ENCODE peak calls at places on chromosome 4, in seven cellular contexts. One of them, this sample, is unnamed.

GRCh38 chr4:173074501-173074946 is 94.1 kb upstream of the GALNT7 start:
- DNase-seq in activated T-cell treated with anti-CD3 and anti-CD28 coated beads for 1 hour: no peak
- DNase-seq in COR-L47: peak; percentile 45
- DNase-seq in effector memory CD8-positive, alpha-beta T cell: no peak
- DNase-seq in caudate nucleus: no peak
- DNase-seq in NCI-H1417: no peak
- DNase-seq in naive thymus-derived CD4-positive, alpha-beta T cell: no peak
- DNase-seq in this sample: no peak

GRCh38 chr4:680931-681645 is 6.7 kb downstream of the MYL5 start:
- DNase-seq in caudate nucleus: no peak
- DNase-seq in naive thymus-derived CD4-positive, alpha-beta T cell: no peak
- DNase-seq in activated T-cell treated with anti-CD3 and anti-CD28 coated beads for 1 hour: no peak
- DNase-seq in NCI-H1417: no peak
- DNase-seq in effector memory CD8-positive, alpha-beta T cell: peak; percentile 47
- DNase-seq in COR-L47: no peak
- DNase-seq in this sample: no peak

GRCh38 chr4:175339100-175339707 is 421.0 kb downstream of the ADAM29 start:
- DNase-seq in caudate nucleus: no peak
- DNase-seq in COR-L47: no peak
- DNase-seq in effector memory CD8-positive, alpha-beta T cell: no peak
- DNase-seq in naive thymus-derived CD4-positive, alpha-beta T cell: no peak
- DNase-seq in activated T-cell treated with anti-CD3 and anti-CD28 coated beads for 1 hour: no peak
- DNase-seq in NCI-H1417: no peak
- DNase-seq in this sample: no peak

GRCh38 chr4:178068136-178068535 is 625.9 kb upstream of the AGA start:
- DNase-seq in effector memory CD8-positive, alpha-beta T cell: no peak
- DNase-seq in activated T-cell treated with anti-CD3 and anti-CD28 coated beads for 1 hour: no peak
- DNase-seq in COR-L47: no peak
- DNase-seq in naive thymus-derived CD4-positive, alpha-beta T cell: no peak
- DNase-seq in caudate nucleus: no peak
- DNase-seq in NCI-H1417: no peak
- DNase-seq in this sample: no peak

GRCh38 chr4:56123051-56123450 is 174.3 kb downstream of the CEP135 start:
- DNase-seq in COR-L47: no peak
- DNase-seq in naive thymus-derived CD4-positive, alpha-beta T cell: no peak
- DNase-seq in caudate nucleus: no peak
- DNase-seq in effector memory CD8-positive, alpha-beta T cell: no peak
- DNase-seq in activated T-cell treated with anti-CD3 and anti-CD28 coated beads for 1 hour: no peak
- DNase-seq in NCI-H1417: no peak
- DNase-seq in this sample: no peak

GRCh38 chr4:157080605-157081004 is 4.7 kb downstream of the GLRB start:
- DNase-seq in caudate nucleus: no peak
- DNase-seq in NCI-H1417: no peak
- DNase-seq in activated T-cell treated with anti-CD3 and anti-CD28 coated beads for 1 hour: no peak
- DNase-seq in effector memory CD8-positive, alpha-beta T cell: no peak
- DNase-seq in COR-L47: no peak
- DNase-seq in naive thymus-derived CD4-positive, alpha-beta T cell: no peak
- DNase-seq in this sample: no peak

GRCh38 chr4:57064811-57065711 is 45.1 kb downstream of the IGFBP7 start:
- DNase-seq in effector memory CD8-positive, alpha-beta T cell: no peak
- DNase-seq in activated T-cell treated with anti-CD3 and anti-CD28 coated beads for 1 hour: no peak
- DNase-seq in COR-L47: no peak
- DNase-seq in naive thymus-derived CD4-positive, alpha-beta T cell: no peak
- DNase-seq in caudate nucleus: no peak
- DNase-seq in NCI-H1417: no peak
- DNase-seq in this sample: no peak

GRCh38 chr4:76108467-76109181 is 34.1 kb downstream of the ART3 start:
- DNase-seq in effector memory CD8-positive, alpha-beta T cell: no peak
- DNase-seq in NCI-H1417: no peak
- DNase-seq in activated T-cell treated with anti-CD3 and anti-CD28 coated beads for 1 hour: no peak
- DNase-seq in naive thymus-derived CD4-positive, alpha-beta T cell: no peak
- DNase-seq in COR-L47: no peak
- DNase-seq in caudate nucleus: no peak
- DNase-seq in this sample: no peak

GRCh38 chr4:169185133-169185956 is 85.4 kb downstream of the SH3RF1 start:
- DNase-seq in NCI-H1417: no peak
- DNase-seq in activated T-cell treated with anti-CD3 and anti-CD28 coated beads for 1 hour: no peak
- DNase-seq in effector memory CD8-positive, alpha-beta T cell: no peak
- DNase-seq in caudate nucleus: no peak
- DNase-seq in COR-L47: no peak
- DNase-seq in naive thymus-derived CD4-positive, alpha-beta T cell: no peak
- DNase-seq in this sample: no peak

GRCh38 chr4:146957252-146957651 is 11.6 kb upstream of the TTC29 start:
- DNase-seq in caudate nucleus: no peak
- DNase-seq in NCI-H1417: no peak
- DNase-seq in naive thymus-derived CD4-positive, alpha-beta T cell: no peak
- DNase-seq in COR-L47: no peak
- DNase-seq in effector memory CD8-positive, alpha-beta T cell: no peak
- DNase-seq in activated T-cell treated with anti-CD3 and anti-CD28 coated beads for 1 hour: no peak
- DNase-seq in this sample: no peak

GRCh38 chr4:15711762-15712161 is 8.9 kb downstream of the BST1 start:
- DNase-seq in naive thymus-derived CD4-positive, alpha-beta T cell: no peak
- DNase-seq in COR-L47: no peak
- DNase-seq in caudate nucleus: no peak
- DNase-seq in NCI-H1417: no peak
- DNase-seq in effector memory CD8-positive, alpha-beta T cell: no peak
- DNase-seq in activated T-cell treated with anti-CD3 and anti-CD28 coated beads for 1 hour: no peak
- DNase-seq in this sample: no peak

GRCh38 chr4:137519406-137519805 is 12.9 kb downstream of the PCDH18 start:
- DNase-seq in activated T-cell treated with anti-CD3 and anti-CD28 coated beads for 1 hour: no peak
- DNase-seq in caudate nucleus: no peak
- DNase-seq in COR-L47: no peak
- DNase-seq in naive thymus-derived CD4-positive, alpha-beta T cell: no peak
- DNase-seq in effector memory CD8-positive, alpha-beta T cell: no peak
- DNase-seq in NCI-H1417: no peak
- DNase-seq in this sample: no peak

GRCh38 chr4:142549726-142550463 is 296.2 kb downstream of the INPP4B start:
- DNase-seq in COR-L47: peak; percentile 100
- DNase-seq in caudate nucleus: no peak
- DNase-seq in effector memory CD8-positive, alpha-beta T cell: no peak
- DNase-seq in activated T-cell treated with anti-CD3 and anti-CD28 coated beads for 1 hour: no peak
- DNase-seq in NCI-H1417: peak; percentile 80
- DNase-seq in naive thymus-derived CD4-positive, alpha-beta T cell: no peak
- DNase-seq in this sample: no peak

GRCh38 chr4:114076865-114077264 is 97.4 kb upstream of the ARSJ start:
- DNase-seq in COR-L47: no peak
- DNase-seq in NCI-H1417: no peak
- DNase-seq in effector memory CD8-positive, alpha-beta T cell: no peak
- DNase-seq in activated T-cell treated with anti-CD3 and anti-CD28 coated beads for 1 hour: no peak
- DNase-seq in caudate nucleus: no peak
- DNase-seq in naive thymus-derived CD4-positive, alpha-beta T cell: no peak
- DNase-seq in this sample: no peak

GRCh38 chr4:1099684-1100335 is 13.6 kb downstream of the RNF212 start:
- DNase-seq in effector memory CD8-positive, alpha-beta T cell: no peak
- DNase-seq in activated T-cell treated with anti-CD3 and anti-CD28 coated beads for 1 hour: no peak
- DNase-seq in NCI-H1417: no peak
- DNase-seq in caudate nucleus: no peak
- DNase-seq in COR-L47: no peak
- DNase-seq in naive thymus-derived CD4-positive, alpha-beta T cell: no peak
- DNase-seq in this sample: no peak

GRCh38 chr4:185534850-185535761 is at the start of gene PDLIM3:
- DNase-seq in COR-L47: peak; percentile 24
- DNase-seq in naive thymus-derived CD4-positive, alpha-beta T cell: no peak
- DNase-seq in activated T-cell treated with anti-CD3 and anti-CD28 coated beads for 1 hour: no peak
- DNase-seq in NCI-H1417: peak; percentile 55
- DNase-seq in caudate nucleus: peak; percentile 64
- DNase-seq in effector memory CD8-positive, alpha-beta T cell: no peak
- DNase-seq in this sample: no peak

GRCh38 chr4:141425124-141425523 is 204.4 kb downstream of the ZNF330 start:
- DNase-seq in caudate nucleus: no peak
- DNase-seq in effector memory CD8-positive, alpha-beta T cell: no peak
- DNase-seq in NCI-H1417: no peak
- DNase-seq in COR-L47: no peak
- DNase-seq in naive thymus-derived CD4-positive, alpha-beta T cell: no peak
- DNase-seq in activated T-cell treated with anti-CD3 and anti-CD28 coated beads for 1 hour: no peak
- DNase-seq in this sample: no peak

GRCh38 chr4:87527446-87528240 is 1.5 kb downstream of the SPARCL1 start:
- DNase-seq in NCI-H1417: no peak
- DNase-seq in caudate nucleus: no peak
- DNase-seq in activated T-cell treated with anti-CD3 and anti-CD28 coated beads for 1 hour: no peak
- DNase-seq in effector memory CD8-positive, alpha-beta T cell: no peak
- DNase-seq in naive thymus-derived CD4-positive, alpha-beta T cell: no peak
- DNase-seq in COR-L47: no peak
- DNase-seq in this sample: no peak

GRCh38 chr4:24578364-24578763 is 6.0 kb downstream of the DHX15 start:
- DNase-seq in activated T-cell treated with anti-CD3 and anti-CD28 coated beads for 1 hour: no peak
- DNase-seq in effector memory CD8-positive, alpha-beta T cell: no peak
- DNase-seq in COR-L47: no peak
- DNase-seq in NCI-H1417: no peak
- DNase-seq in naive thymus-derived CD4-positive, alpha-beta T cell: no peak
- DNase-seq in caudate nucleus: no peak
- DNase-seq in this sample: no peak

GRCh38 chr4:186326391-186326790 is 60.4 kb downstream of the F11 start:
- DNase-seq in effector memory CD8-positive, alpha-beta T cell: no peak
- DNase-seq in naive thymus-derived CD4-positive, alpha-beta T cell: no peak
- DNase-seq in COR-L47: peak; percentile 1
- DNase-seq in caudate nucleus: no peak
- DNase-seq in NCI-H1417: no peak
- DNase-seq in activated T-cell treated with anti-CD3 and anti-CD28 coated beads for 1 hour: no peak
- DNase-seq in this sample: no peak

GRCh38 chr4:182483685-182484084 is 240.5 kb downstream of the TENM3 start:
- DNase-seq in activated T-cell treated with anti-CD3 and anti-CD28 coated beads for 1 hour: no peak
- DNase-seq in NCI-H1417: no peak
- DNase-seq in COR-L47: no peak
- DNase-seq in effector memory CD8-positive, alpha-beta T cell: no peak
- DNase-seq in caudate nucleus: no peak
- DNase-seq in naive thymus-derived CD4-positive, alpha-beta T cell: no peak
- DNase-seq in this sample: no peak

GRCh38 chr4:21012851-21013331 is 312.6 kb downstream of the PACRGL start:
- DNase-seq in COR-L47: no peak
- DNase-seq in activated T-cell treated with anti-CD3 and anti-CD28 coated beads for 1 hour: no peak
- DNase-seq in caudate nucleus: no peak
- DNase-seq in NCI-H1417: no peak
- DNase-seq in effector memory CD8-positive, alpha-beta T cell: no peak
- DNase-seq in naive thymus-derived CD4-positive, alpha-beta T cell: no peak
- DNase-seq in this sample: no peak

GRCh38 chr4:15352508-15352907 is 75.3 kb upstream of the C1QTNF7 start:
- DNase-seq in effector memory CD8-positive, alpha-beta T cell: no peak
- DNase-seq in caudate nucleus: no peak
- DNase-seq in COR-L47: no peak
- DNase-seq in activated T-cell treated with anti-CD3 and anti-CD28 coated beads for 1 hour: no peak
- DNase-seq in NCI-H1417: no peak
- DNase-seq in naive thymus-derived CD4-positive, alpha-beta T cell: no peak
- DNase-seq in this sample: no peak

GRCh38 chr4:156169011-156169410 is 215.3 kb upstream of the CTSO start:
- DNase-seq in naive thymus-derived CD4-positive, alpha-beta T cell: no peak
- DNase-seq in activated T-cell treated with anti-CD3 and anti-CD28 coated beads for 1 hour: no peak
- DNase-seq in effector memory CD8-positive, alpha-beta T cell: no peak
- DNase-seq in caudate nucleus: no peak
- DNase-seq in COR-L47: peak; percentile 71
- DNase-seq in NCI-H1417: no peak
- DNase-seq in this sample: no peak

GRCh38 chr4:26624042-26624441 is 40.2 kb downstream of the TBC1D19 start:
- DNase-seq in effector memory CD8-positive, alpha-beta T cell: no peak
- DNase-seq in naive thymus-derived CD4-positive, alpha-beta T cell: no peak
- DNase-seq in activated T-cell treated with anti-CD3 and anti-CD28 coated beads for 1 hour: no peak
- DNase-seq in COR-L47: no peak
- DNase-seq in caudate nucleus: no peak
- DNase-seq in NCI-H1417: no peak
- DNase-seq in this sample: no peak

GRCh38 chr4:37991623-37992410 is 31.6 kb downstream of the PTTG2 start:
- DNase-seq in effector memory CD8-positive, alpha-beta T cell: no peak
- DNase-seq in caudate nucleus: no peak
- DNase-seq in NCI-H1417: no peak
- DNase-seq in COR-L47: no peak
- DNase-seq in naive thymus-derived CD4-positive, alpha-beta T cell: no peak
- DNase-seq in activated T-cell treated with anti-CD3 and anti-CD28 coated beads for 1 hour: no peak
- DNase-seq in this sample: no peak